ENCODE peak calls at places on chromosome 18, in four cellular contexts. R is Peyer's patch, D is K562, J is Panc1. F is an unnamed sample.
A peak's percentile ranks its signal among the peaks of the same experiment; 100 is the strongest.

GRCh38 chr18:23580677-23581367 is 5.5 kb downstream of the NPC1 start:
- DNase-seq in J (no peak), R (no peak), D (no peak), F (no peak)

GRCh38 chr18:25298853-25299274 is 53.1 kb downstream of the ZNF521 start:
- DNase-seq in R (no peak), D (peak; percentile 42), J (peak; percentile 25), F (peak; percentile 19)

GRCh38 chr18:76668546-76668945 is 153.8 kb upstream of the ZNF236 start:
- DNase-seq in R (no peak), J (no peak), D (no peak), F (no peak)

GRCh38 chr18:52670903-52671302 is 330.9 kb downstream of the DCC start:
- DNase-seq in J (no peak), R (no peak), D (no peak), F (no peak)

GRCh38 chr18:7000484-7001096 is 117.0 kb downstream of the LAMA1 start:
- DNase-seq in D (no peak), J (peak; percentile 4), R (no peak), F (peak; percentile 34)

GRCh38 chr18:48780151-48781001 is 170.4 kb downstream of the SMAD7 start:
- DNase-seq in R (no peak), J (no peak), D (no peak), F (no peak)

GRCh38 chr18:12595571-12596255 is 62.2 kb downstream of the SPIRE1 start:
- DNase-seq in J (no peak), D (no peak), R (no peak), F (no peak)

GRCh38 chr18:45793295-45793965 is 32.0 kb upstream of the SIGLEC15 start:
- DNase-seq in J (peak; percentile 71), D (no peak), R (no peak), F (no peak)

GRCh38 chr18:9449580-9449979 is 25.7 kb upstream of the RALBP1 start:
- DNase-seq in J (no peak), R (no peak), D (no peak), F (no peak)

GRCh38 chr18:69956037-69956436 is 8.4 kb upstream of the CD226 start:
- DNase-seq in R (no peak), J (no peak), D (no peak), F (no peak)

GRCh38 chr18:38321262-38321661 is 755.7 kb upstream of the CELF4 start:
- DNase-seq in D (no peak), R (no peak), J (no peak), F (no peak)

GRCh38 chr18:13540783-13541182 is 185.6 kb downstream of the FAM210A start:
- DNase-seq in D (no peak), R (no peak), J (no peak), F (no peak)

GRCh38 chr18:39453882-39454281 is 1888.3 kb upstream of the CELF4 start:
- DNase-seq in R (no peak), J (no peak), D (no peak), F (no peak)

GRCh38 chr18:30971338-30971956 is 71.1 kb downstream of the DSC3 start:
- DNase-seq in R (no peak), J (no peak), D (peak; percentile 12), F (no peak)

GRCh38 chr18:47809420-47809819 is 121.0 kb downstream of the SMAD2 start:
- DNase-seq in R (no peak), J (no peak), D (no peak), F (no peak)

GRCh38 chr18:48997985-48998831 is 47.4 kb upstream of the SMAD7 start:
- DNase-seq in D (peak; percentile 30), R (no peak), J (peak; percentile 82), F (peak; percentile 37)

GRCh38 chr18:75799449-75800330 is 372.2 kb upstream of the SMIM21 start:
- DNase-seq in J (no peak), R (no peak), D (no peak), F (no peak)

GRCh38 chr18:59222341-59222740 is 2.4 kb downstream of the GRP start:
- DNase-seq in D (no peak), R (no peak), J (no peak), F (no peak)

GRCh38 chr18:59218018-59218417 is 1.9 kb upstream of the GRP start:
- DNase-seq in J (no peak), D (no peak), R (no peak), F (no peak)

GRCh38 chr18:59219672-59220163 is at the start of gene GRP:
- DNase-seq in R (no peak), J (no peak), D (no peak), F (no peak)

GRCh38 chr18:59220164-59220783 is 316 bp downstream of the GRP start:
- DNase-seq in R (no peak), D (no peak), J (no peak), F (no peak)

GRCh38 chr18:59220784-59221765 is 1.1 kb downstream of the GRP start:
- DNase-seq in D (no peak), R (no peak), J (no peak), F (no peak)
- H3K4me3 ChIP-seq in D (no peak overlapping the region), R (no peak overlapping the region), J (no peak overlapping the region), F (no peak overlapping the region)

GRCh38 chr18:44770641-44771040 is 90.0 kb downstream of the SETBP1 start:
- DNase-seq in R (no peak), J (no peak), D (no peak), F (no peak)
- H3K4me1 ChIP-seq in R (peaks cover 3% of the 10 kb centered on the region), J (no peaks in the 10 kb centered on the region), D (no peaks in the 10 kb centered on the region), F (peaks cover 30% of the 10 kb centered on the region)

GRCh38 chr18:79511671-79512301 is 116.1 kb downstream of the NFATC1 start:
- DNase-seq in J (no peak), R (peak; percentile 42), D (no peak), F (peak; percentile 8)

GRCh38 chr18:79510731-79511141 is 115.0 kb downstream of the NFATC1 start:
- DNase-seq in J (no peak), R (peak; percentile 32), D (no peak), F (peak; percentile 1)

GRCh38 chr18:79511271-79511670 is 115.5 kb downstream of the NFATC1 start:
- DNase-seq in J (no peak), D (no peak), R (peak; percentile 37), F (no peak)

GRCh38 chr18:79513381-79514081 is 117.8 kb downstream of the NFATC1 start:
- DNase-seq in D (no peak), J (no peak), R (peak; percentile 24), F (peak; percentile 1)

GRCh38 chr18:79512461-79513380 is 117.0 kb downstream of the NFATC1 start:
- DNase-seq in R (peak; percentile 40), J (no peak), D (no peak), F (peak; percentile 6)
- H3K27ac ChIP-seq in R (no peak overlapping the region), J (no peak overlapping the region), D (no peak overlapping the region), F (no peak overlapping the region)

GRCh38 chr18:74795766-74796165 is 198.1 kb downstream of the ZNF407 start:
- DNase-seq in J (no peak), D (no peak), R (no peak), F (no peak)

GRCh38 chr18:74800098-74800497 is 202.4 kb downstream of the ZNF407 start:
- DNase-seq in R (no peak), D (no peak), J (no peak), F (no peak)

GRCh38 chr18:74793746-74794145 is 196.1 kb downstream of the ZNF407 start:
- DNase-seq in R (no peak), D (no peak), J (no peak), F (no peak)

GRCh38 chr18:74796928-74797576 is 199.4 kb downstream of the ZNF407 start:
- DNase-seq in R (no peak), J (peak; percentile 36), D (no peak), F (no peak)

DNA sequence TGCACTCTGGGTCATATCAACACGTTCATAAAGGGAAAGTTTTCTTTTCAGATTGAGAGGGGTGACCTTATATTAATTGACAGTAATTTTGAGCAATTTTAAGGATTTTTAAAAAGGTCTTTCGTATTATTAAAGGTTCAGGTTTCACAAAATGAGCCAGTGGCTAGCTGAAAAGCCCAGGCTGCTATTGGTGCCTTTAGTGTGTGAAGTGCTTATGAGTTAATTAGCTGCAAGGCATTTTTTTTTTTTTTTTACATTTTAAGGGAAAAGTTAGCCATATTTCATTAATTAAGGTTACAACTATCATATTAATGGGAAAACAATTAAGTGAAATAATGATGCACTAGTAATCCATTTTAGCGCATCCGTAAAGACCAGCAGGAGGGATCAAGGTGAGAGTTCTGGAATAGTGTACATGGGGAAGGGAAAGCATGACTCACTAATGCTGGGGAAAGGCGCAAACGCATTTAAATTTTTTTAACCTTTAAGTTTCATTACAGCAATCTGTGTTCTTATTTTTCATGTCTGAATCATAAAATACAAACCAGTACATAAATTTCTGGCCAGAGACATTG is 200.0 kb downstream of the ZNF407 start:
- DNase-seq in R (no peak), J (no peak), D (no peak), F (no peak)
- H3K4me3 ChIP-seq in R (no peak overlapping the region), J (no peak overlapping the region), D (no peak overlapping the region), F (no peak overlapping the region)

GRCh38 chr18:54949588-54949987 is 9.7 kb downstream of the CCDC68 start:
- DNase-seq in J (no peak), R (no peak), D (no peak), F (no peak)
- H3K4me1 ChIP-seq in J (no peaks in the 10 kb centered on the region), R (no peaks in the 10 kb centered on the region), D (peaks cover 11% of the 10 kb centered on the region), F (peaks cover 45% of the 10 kb centered on the region)

GRCh38 chr18:62345909-62346308 is 20.8 kb downstream of the TNFRSF11A start:
- DNase-seq in J (no peak), D (no peak), R (no peak), F (no peak)

GRCh38 chr18:62342884-62343283 is 17.8 kb downstream of the TNFRSF11A start:
- DNase-seq in J (no peak), R (no peak), D (no peak), F (no peak)

GRCh38 chr18:62348474-62348873 is 23.4 kb downstream of the TNFRSF11A start:
- DNase-seq in D (no peak), R (no peak), J (no peak), F (no peak)

GRCh38 chr18:62347091-62347506 is 22.0 kb downstream of the TNFRSF11A start:
- DNase-seq in J (no peak), R (no peak), D (no peak), F (no peak)

DNA sequence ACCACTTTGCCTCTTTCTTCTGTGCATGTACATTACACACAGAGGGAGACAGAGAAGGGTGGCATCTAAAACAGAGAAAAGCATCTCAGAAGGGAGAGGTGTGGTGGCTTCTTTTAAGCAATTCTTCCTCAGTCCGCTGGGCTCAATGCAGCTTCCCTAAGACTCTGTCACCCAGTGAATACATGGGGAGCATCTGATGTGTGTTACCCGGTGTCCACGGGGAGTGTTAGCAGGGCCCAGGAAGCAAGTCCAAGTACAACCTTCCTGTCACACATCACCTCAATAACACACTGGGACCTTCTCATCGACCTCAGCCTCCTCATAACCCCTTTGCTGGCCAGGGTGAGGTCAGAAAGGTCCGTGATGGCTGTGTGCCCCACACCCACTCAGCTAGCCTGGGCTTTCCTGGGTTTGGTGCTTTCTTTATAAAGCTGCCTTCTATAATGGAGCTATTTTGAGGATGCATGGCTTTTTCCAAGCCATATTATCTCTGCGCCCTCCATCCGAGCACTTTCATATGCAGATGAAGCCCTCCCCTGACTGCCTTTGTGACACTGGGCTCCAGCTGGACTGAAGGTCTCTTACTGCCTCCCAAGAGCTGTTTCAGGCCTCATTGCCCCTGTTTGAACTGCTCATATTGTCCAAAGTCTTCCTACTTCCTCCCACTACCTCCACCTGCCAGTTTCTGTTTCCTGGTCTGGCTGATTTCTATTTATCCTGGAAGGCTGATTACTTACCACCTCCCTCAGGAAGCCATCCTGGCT is 21.4 kb downstream of the TNFRSF11A start:
- DNase-seq in J (no peak), R (no peak), D (no peak), F (no peak)
- H3K27ac ChIP-seq in J (peak overlapping the region; percentile 61), R (no peak overlapping the region), D (no peak overlapping the region), F (no peak overlapping the region)

GRCh38 chr18:50266248-50266704 is at the start of gene CFAP53:
- DNase-seq in R (peak; percentile 87), D (no peak), J (no peak), F (peak; percentile 91)
- H3K4me3 ChIP-seq in R (peak within 1 kb of the TSS; percentile 60), D (no peak within 1 kb of the TSS), J (peak within 1 kb of the TSS; percentile 84), F (peak within 1 kb of the TSS; percentile 49)

F was measured in body of pancreas.